ENCODE peak calls at places on chromosomes 3 and 15, in eight cellular contexts. I, T, N, J, M, C, D and O are unnamed samples.

GRCh38 chr3:168933614-168934013 is 729.9 kb downstream of the MECOM start:
- DNase-seq in I (no peak), D (no peak), C (no peak), N (no peak), T (no peak), M (no peak), J (no peak), O (no peak)

GRCh38 chr3:126983653-126984390 is 907 bp downstream of the PLXNA1 start:
- DNase-seq in M (peak), C (peak), D (no peak), N (no peak), J (peak), T (no peak), I (peak), O (no peak)

GRCh38 chr3:134618986-134619615 is 31.7 kb downstream of the KY start:
- DNase-seq in C (no peak), M (no peak), D (no peak), J (no peak), T (no peak), N (no peak), I (no peak), O (no peak)

GRCh38 chr3:36893137-36893557 is 51.7 kb downstream of the TRANK1 start:
- DNase-seq in J (no peak), D (no peak), N (no peak), M (peak), I (peak), C (no peak), T (peak), O (no peak)

GRCh38 chr3:194067949-194068362 is 68.0 kb upstream of the HES1 start:
- DNase-seq in I (no peak), T (no peak), N (no peak), M (no peak), D (no peak), J (no peak), C (no peak), O (no peak)

GRCh38 chr15:65979316-65979715 is 110.0 kb downstream of the RAB11A start:
- DNase-seq in M (no peak), D (no peak), C (no peak), I (no peak), T (peak), N (no peak), J (no peak), O (no peak)

GRCh38 chr15:96347181-96348111 is 16.9 kb downstream of the NR2F2 start:
- DNase-seq in J (no peak), M (peak), N (no peak), D (no peak), T (peak), I (no peak), C (peak), O (no peak)

GRCh38 chr3:124263168-124263567 is 271.2 kb upstream of the ROPN1 start:
- DNase-seq in J (no peak), N (no peak), M (no peak), I (no peak), D (no peak), T (no peak), C (no peak), O (no peak)

GRCh38 chr3:194497799-194498575 is 11.2 kb upstream of the ATP13A3 start:
- DNase-seq in D (no peak), C (no peak), J (peak), T (no peak), I (peak), M (no peak), N (no peak), O (no peak)

GRCh38 chr3:46680298-46680826 is 13.1 kb downstream of the ALS2CL start:
- DNase-seq in D (no peak), I (peak), T (no peak), C (no peak), J (no peak), M (no peak), N (no peak), O (no peak)

GRCh38 chr3:186142556-186142955 is 33.7 kb upstream of the ETV5 start:
- DNase-seq in M (no peak), J (no peak), D (no peak), N (no peak), C (no peak), T (no peak), I (no peak), O (no peak)

GRCh38 chr3:167978071-167978470 is 117.7 kb downstream of the GOLIM4 start:
- DNase-seq in C (no peak), T (no peak), D (no peak), J (peak), N (no peak), I (no peak), M (peak), O (no peak)

GRCh38 chr3:63034106-63034505 is 158.9 kb upstream of the CADPS start:
- DNase-seq in D (no peak), T (no peak), I (no peak), C (no peak), J (no peak), N (no peak), M (no peak), O (no peak)

GRCh38 chr3:4985330-4986174 is 6.3 kb downstream of the BHLHE40 start:
- DNase-seq in J (no peak), C (no peak), M (no peak), T (peak), I (peak), D (peak), N (no peak), O (no peak)

GRCh38 chr3:194472290-194472920 is 14.4 kb downstream of the ATP13A3 start:
- DNase-seq in N (no peak), M (peak), D (peak), T (no peak), I (no peak), J (no peak), C (no peak), O (no peak)

GRCh38 chr3:131794766-131795381 is 239.9 kb downstream of the CPNE4 start:
- DNase-seq in I (peak), N (no peak), M (peak), D (peak), J (no peak), T (peak), C (no peak), O (no peak)

GRCh38 chr3:49611714-49612113 is 57.4 kb downstream of the BSN start:
- DNase-seq in J (no peak), M (no peak), I (no peak), D (no peak), N (no peak), C (no peak), T (no peak), O (no peak)

GRCh38 chr15:79844221-79844620 is 52.6 kb downstream of the MTHFS start:
- DNase-seq in I (no peak), M (no peak), T (no peak), C (no peak), D (no peak), J (no peak), N (no peak), O (no peak)

GRCh38 chr15:83435202-83435601 is 11.9 kb upstream of the SH3GL3 start:
- DNase-seq in N (no peak), D (no peak), T (no peak), I (no peak), C (no peak), M (no peak), J (no peak), O (no peak)

GRCh38 chr15:83435782-83436181 is 11.4 kb upstream of the SH3GL3 start:
- DNase-seq in T (no peak), J (no peak), D (no peak), M (no peak), C (no peak), N (no peak), I (no peak), O (no peak)

DNA sequence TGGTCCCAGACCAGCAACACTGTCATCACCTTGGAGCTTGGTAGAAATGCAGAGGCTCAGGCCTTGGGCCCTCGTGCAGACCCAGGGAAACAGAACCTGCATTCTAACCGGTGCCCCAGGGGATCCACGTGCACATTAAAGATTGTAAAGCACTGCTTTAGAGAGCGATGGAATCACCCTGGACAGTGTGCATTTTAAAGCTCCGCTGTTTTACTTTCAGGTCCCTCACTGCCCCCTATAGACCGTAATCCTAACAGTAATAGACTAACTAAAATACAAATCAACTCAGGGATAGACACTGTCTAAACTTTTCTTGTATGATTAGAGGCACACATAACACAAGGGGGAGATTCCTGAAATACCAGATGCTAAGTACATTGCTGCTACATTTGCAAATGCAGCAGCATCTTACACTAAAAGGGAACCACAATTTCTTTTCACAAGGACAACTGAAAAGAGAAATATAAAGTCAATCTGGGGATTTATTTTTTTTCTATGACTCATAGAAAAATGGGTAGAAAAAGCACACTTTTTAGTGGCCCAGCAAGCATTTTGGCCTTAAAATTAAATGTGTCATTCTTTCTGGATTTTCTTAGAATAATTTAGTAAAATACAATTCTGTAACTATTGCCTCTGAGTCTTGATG is 10.5 kb upstream of the SH3GL3 start:
- DNase-seq in M (peak), I (no peak), N (no peak), J (no peak), D (peak), T (no peak), C (no peak), O (no peak)
- TF ChIP-seq CTCF in M (peak), I (no peak), N (no peak), J (peak), D (peak), T (peak), C (no peak), O (no peak)

DNA sequence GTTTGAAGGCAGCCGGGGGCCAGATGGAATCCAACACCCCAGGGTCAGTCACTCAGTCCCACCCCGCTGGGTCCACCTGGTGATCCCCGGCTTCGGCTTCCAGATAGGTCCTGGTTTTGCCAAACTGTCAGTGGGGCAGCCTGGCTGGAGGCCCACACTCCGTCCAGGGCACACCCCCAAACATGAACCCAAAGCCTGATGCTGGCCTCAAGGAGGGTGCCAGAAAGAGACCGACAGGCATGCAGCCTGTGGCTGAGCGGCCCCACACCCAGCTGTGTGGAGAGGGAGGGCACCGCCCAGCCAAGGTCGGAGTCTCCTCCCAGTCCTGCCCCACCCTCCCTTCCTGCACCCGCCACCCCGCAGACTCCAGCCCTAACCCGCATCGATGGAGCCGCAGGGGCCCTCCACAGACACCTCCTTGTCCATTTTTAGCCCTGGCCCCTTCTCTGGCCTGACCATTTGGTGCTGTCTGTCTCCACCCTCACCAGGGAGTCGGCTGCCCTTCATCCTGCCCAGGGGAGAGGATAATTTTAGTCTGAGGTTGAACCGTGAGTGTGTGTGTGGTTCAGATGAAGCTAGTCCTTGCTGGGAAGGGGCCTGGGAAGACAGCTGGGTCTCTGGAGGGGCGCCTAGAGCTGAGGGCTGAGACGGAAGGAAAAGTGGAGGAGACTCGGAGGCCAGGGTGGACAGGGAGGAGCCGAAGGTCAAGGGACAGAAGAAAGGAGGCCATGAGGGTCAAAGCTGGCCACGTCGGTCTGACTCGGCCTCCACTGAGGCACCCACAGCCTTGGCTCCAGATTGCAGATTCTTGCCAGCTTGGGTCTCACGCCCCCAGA is 23.1 kb downstream of the TNK2 start:
- DNase-seq in C (no peak), I (no peak), N (no peak), T (no peak), J (peak), M (peak), D (no peak), O (no peak)
- TF ChIP-seq POLR2A in C (no peak), I (no peak), N (no peak), T (no peak), J (no peak), M (no peak), D (no peak), O (no peak)

GRCh38 chr3:42660898-42661297 is 7.4 kb downstream of the ZBTB47 start:
- DNase-seq in J (no peak), C (no peak), N (no peak), D (no peak), M (peak), T (peak), I (no peak), O (no peak)
- TF ChIP-seq CTCF in J (no peak), C (no peak), N (no peak), D (no peak), M (peak), T (peak), I (no peak), O (no peak)

GRCh38 chr15:89797678-89798201 is 16.9 kb downstream of the ANPEP start:
- DNase-seq in I (no peak), M (no peak), N (no peak), T (no peak), D (no peak), J (no peak), C (no peak), O (no peak)

GRCh38 chr15:89799925-89800500 is 14.6 kb downstream of the ANPEP start:
- DNase-seq in C (no peak), D (no peak), N (no peak), M (no peak), T (no peak), I (no peak), J (no peak), O (no peak)

GRCh38 chr15:89801471-89802205 is 13.0 kb downstream of the ANPEP start:
- DNase-seq in M (no peak), D (no peak), I (no peak), C (no peak), J (no peak), N (no peak), T (no peak), O (no peak)

GRCh38 chr15:89802231-89802928 is 12.3 kb downstream of the ANPEP start:
- DNase-seq in I (no peak), C (no peak), T (no peak), J (no peak), N (no peak), M (peak), D (no peak), O (no peak)

GRCh38 chr15:89799011-89799924 is 15.4 kb downstream of the ANPEP start:
- DNase-seq in N (no peak), T (no peak), D (no peak), C (no peak), M (no peak), J (no peak), I (peak), O (no peak)
- TF ChIP-seq POLR2A in N (no peak), T (no peak), D (no peak), C (no peak), M (no peak), J (no peak), I (no peak), O (no peak)

DNA sequence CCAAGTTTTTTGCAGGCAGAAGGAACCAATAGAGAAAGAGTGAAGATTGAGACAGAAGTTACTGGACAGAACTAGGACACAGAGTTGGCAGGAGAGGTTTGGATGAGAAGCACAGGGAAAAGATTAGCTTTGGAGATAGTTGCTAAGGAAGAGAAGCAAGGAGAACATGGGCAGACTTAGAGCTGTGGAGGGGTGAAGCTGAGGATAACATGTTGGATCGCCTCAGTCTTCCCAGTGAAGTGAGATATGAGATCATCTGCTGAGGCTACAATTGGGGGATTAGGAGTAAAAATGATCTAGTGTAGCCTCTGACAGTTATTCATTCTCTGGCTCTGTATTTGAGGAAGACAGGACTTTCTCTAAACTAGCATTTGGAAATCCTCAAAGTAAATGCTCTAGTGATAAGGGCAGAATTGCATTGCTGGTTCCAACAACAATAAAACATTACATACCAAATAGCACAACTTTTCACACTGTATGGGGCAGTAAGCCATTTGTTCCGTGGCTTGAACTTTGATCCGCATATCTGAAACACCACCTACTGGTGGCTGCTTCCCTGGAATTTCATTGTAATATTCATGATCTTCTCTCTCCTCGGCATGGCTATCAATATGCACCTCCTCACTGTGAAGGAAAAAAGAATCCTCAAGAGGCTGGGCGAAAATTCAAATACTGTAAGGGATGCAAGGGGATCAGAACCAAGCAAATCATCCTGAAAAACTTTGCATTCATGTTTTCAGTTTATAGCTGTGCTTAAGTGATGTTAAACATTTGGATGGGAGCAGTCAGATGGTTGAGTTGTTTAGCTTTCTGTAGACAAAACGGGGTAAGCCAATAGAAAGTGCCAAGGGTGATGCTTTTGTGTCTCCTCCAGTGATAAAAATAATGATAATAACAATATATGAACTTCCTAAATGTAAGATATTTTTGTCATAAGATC is 22.2 kb upstream of the EID1 start:
- DNase-seq in D (peak), T (no peak), C (no peak), N (no peak), M (peak), I (peak), J (peak), O (no peak)
- TF ChIP-seq CTCF in D (peak), T (no peak), C (peak), N (no peak), M (peak), I (peak), J (peak), O (no peak)

DNA sequence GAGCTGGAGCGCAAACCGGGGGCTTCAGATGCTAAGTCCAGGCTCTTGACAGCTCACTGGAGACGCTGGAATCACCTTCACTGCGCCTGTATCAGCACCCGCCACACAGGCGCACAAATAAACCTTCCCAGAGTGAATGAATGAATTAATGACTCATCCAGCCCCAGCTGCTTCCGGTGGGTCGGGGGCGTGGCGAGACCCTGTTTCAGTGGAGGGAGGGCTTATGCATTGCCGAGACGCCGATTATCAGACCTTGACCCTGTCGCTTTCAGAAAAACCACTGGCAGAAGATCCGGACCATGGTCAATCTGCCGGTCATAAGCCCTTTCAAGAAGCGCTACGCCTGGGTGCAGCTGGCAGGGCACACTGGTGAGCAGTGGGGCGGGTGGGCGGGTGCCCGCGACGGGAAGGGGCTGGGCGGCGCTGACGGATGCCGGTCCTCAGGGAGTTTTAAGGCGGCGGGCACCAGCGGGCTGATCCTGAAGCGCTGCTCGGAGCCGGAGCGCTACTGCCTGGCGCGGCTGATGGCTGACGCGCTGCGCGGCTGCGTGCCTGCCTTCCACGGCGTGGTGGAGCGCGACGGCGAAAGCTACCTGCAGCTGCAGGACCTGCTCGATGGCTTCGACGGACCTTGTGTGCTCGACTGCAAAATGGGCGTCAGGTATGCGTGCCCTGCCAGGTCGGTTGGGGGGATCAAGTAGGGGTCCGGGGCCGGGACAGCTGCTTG is 7.7 kb downstream of the ITPKA start:
- DNase-seq in I (peak), N (no peak), D (no peak), C (no peak), J (no peak), M (no peak), T (no peak), O (no peak)
- TF ChIP-seq POLR2A in I (no peak), N (no peak), D (no peak), C (no peak), J (no peak), M (no peak), T (no peak), O (no peak)